ENCODE peak calls at places on chromosomes 6 and 20, in nine cellular contexts. Y, X, L, T, I, V, W, U and F are unnamed samples.
A peak's percentile ranks its signal among the peaks of the same experiment; 100 is the strongest.

GRCh38 chr6:119172813-119173212 is 94.3 kb upstream of the FAM184A start:
- DNase-seq in L (no peak), Y (no peak), I (no peak), V (no peak), T (no peak), X (no peak), W (no peak), U (no peak), F (no peak)

GRCh38 chr6:52636830-52637229 is 34.1 kb upstream of the TMEM14A start:
- DNase-seq in T (no peak), W (no peak), L (no peak), V (no peak), Y (no peak), X (no peak), I (no peak), U (no peak), F (no peak)

GRCh38 chr20:6663104-6663503 is 104.4 kb upstream of the BMP2 start:
- DNase-seq in L (no peak), I (no peak), T (no peak), U (no peak), X (no peak), Y (no peak), W (no peak), V (no peak), F (no peak)

GRCh38 chr20:50632701-50633100 is 58.6 kb downstream of the RIPOR3 start:
- DNase-seq in I (no peak), U (no peak), V (no peak), Y (no peak), T (no peak), X (no peak), L (no peak), W (no peak), F (no peak)

GRCh38 chr6:80771941-80772340 is 665.5 kb downstream of the BCKDHB start:
- DNase-seq in T (peak; percentile 31), X (no peak), U (no peak), Y (no peak), V (peak; percentile 49), I (no peak), L (no peak), W (no peak), F (no peak)

GRCh38 chr6:130134594-130134993 is 88.2 kb downstream of the SAMD3 start:
- DNase-seq in V (no peak), I (no peak), W (no peak), U (no peak), X (no peak), Y (no peak), L (no peak), T (no peak), F (no peak)

GRCh38 chr6:14932485-14933178 is 313.2 kb upstream of the JARID2 start:
- DNase-seq in Y (no peak), T (no peak), U (no peak), W (no peak), X (no peak), I (no peak), L (no peak), V (peak; percentile 23), F (peak; percentile 51)

GRCh38 chr6:8219352-8219943 is 117.1 kb upstream of the EEF1E1 start:
- DNase-seq in L (no peak), U (peak; percentile 21), I (no peak), X (no peak), W (no peak), Y (no peak), V (peak; percentile 54), T (no peak), F (no peak)

GRCh38 chr6:113358063-113358583 is 499.0 kb upstream of the MARCKS start:
- DNase-seq in U (no peak), V (no peak), Y (no peak), T (no peak), W (no peak), I (no peak), X (no peak), L (no peak), F (no peak)

GRCh38 chr20:49427751-49428518 is 54.5 kb downstream of the KCNB1 start:
- DNase-seq in Y (no peak), L (no peak), V (no peak), W (no peak), U (peak; percentile 59), X (no peak), I (no peak), T (no peak), F (no peak)

GRCh38 chr6:137271245-137272183 is 52.3 kb upstream of the IFNGR1 start:
- DNase-seq in W (no peak), V (peak; percentile 39), U (no peak), I (no peak), Y (no peak), T (no peak), X (no peak), L (no peak), F (peak; percentile 7)

GRCh38 chr6:27592481-27593199 is 119.7 kb upstream of the ZNF184 start:
- DNase-seq in T (peak; percentile 81), L (no peak), X (no peak), I (no peak), U (no peak), Y (no peak), W (peak; percentile 1), V (peak; percentile 72), F (no peak)

GRCh38 chr6:81331526-81331925 is 421.0 kb downstream of the TENT5A start:
- DNase-seq in X (no peak), U (no peak), I (no peak), L (no peak), Y (no peak), V (no peak), W (no peak), T (no peak), F (no peak)

GRCh38 chr6:73452107-73452461 is at the start of gene CGAS:
- DNase-seq in Y (peak; percentile 86), I (peak; percentile 93), V (no peak), U (peak; percentile 78), L (peak; percentile 76), W (peak; percentile 70), X (peak; percentile 92), T (no peak), F (no peak)

GRCh38 chr20:36273414-36274247 is 32.5 kb upstream of the DLGAP4 start:
- DNase-seq in X (peak; percentile 47), I (no peak), Y (no peak), U (no peak), W (no peak), L (no peak), V (no peak), T (no peak), F (peak; percentile 35)

GRCh38 chr6:7541175-7542064 is at the start of gene DSP:
- DNase-seq in U (peak; percentile 63), Y (peak; percentile 81), W (no peak), V (peak; percentile 61), T (peak; percentile 78), X (peak; percentile 75), L (peak; percentile 63), I (peak; percentile 82), F (no peak)

GRCh38 chr20:51410586-51411325 is 131.8 kb downstream of the NFATC2 start:
- DNase-seq in X (no peak), U (no peak), L (no peak), Y (no peak), I (no peak), W (no peak), V (no peak), T (no peak), F (no peak)

GRCh38 chr6:24902782-24903181 is 33.0 kb downstream of the RIPOR2 start:
- DNase-seq in V (no peak), W (no peak), X (no peak), U (no peak), I (no peak), T (no peak), Y (no peak), L (no peak), F (no peak)

GRCh38 chr20:17680128-17680835 is 1.8 kb downstream of the RRBP1 start:
- DNase-seq in L (peak; percentile 75), V (peak; percentile 20), Y (peak; percentile 84), T (no peak), U (peak; percentile 42), I (peak; percentile 86), X (peak; percentile 80), W (no peak), F (no peak)

GRCh38 chr6:162119349-162119748 is 608.2 kb downstream of the PRKN start:
- DNase-seq in I (peak; percentile 55), T (no peak), Y (no peak), X (no peak), U (peak; percentile 9), V (no peak), L (no peak), W (no peak), F (peak; percentile 4)

GRCh38 chr6:135008072-135008940 is 46.3 kb downstream of the HBS1L start:
- DNase-seq in I (no peak), U (no peak), X (no peak), T (no peak), W (no peak), V (no peak), L (no peak), Y (no peak), F (no peak)

GRCh38 chr6:29974901-29975560 is 32.7 kb downstream of the HLA-A start:
- DNase-seq in I (no peak), Y (no peak), T (peak; percentile 45), U (peak; percentile 42), V (no peak), W (no peak), L (no peak), X (no peak), F (no peak)
- H3K27ac ChIP-seq in I (no peak overlapping the region), Y (no peak overlapping the region), T (no peak overlapping the region), U (peak overlapping the region; percentile 43), V (no peak overlapping the region), W (no peak overlapping the region), L (peak overlapping the region; percentile 13), X (no peak overlapping the region), F (no peak overlapping the region)

DNA sequence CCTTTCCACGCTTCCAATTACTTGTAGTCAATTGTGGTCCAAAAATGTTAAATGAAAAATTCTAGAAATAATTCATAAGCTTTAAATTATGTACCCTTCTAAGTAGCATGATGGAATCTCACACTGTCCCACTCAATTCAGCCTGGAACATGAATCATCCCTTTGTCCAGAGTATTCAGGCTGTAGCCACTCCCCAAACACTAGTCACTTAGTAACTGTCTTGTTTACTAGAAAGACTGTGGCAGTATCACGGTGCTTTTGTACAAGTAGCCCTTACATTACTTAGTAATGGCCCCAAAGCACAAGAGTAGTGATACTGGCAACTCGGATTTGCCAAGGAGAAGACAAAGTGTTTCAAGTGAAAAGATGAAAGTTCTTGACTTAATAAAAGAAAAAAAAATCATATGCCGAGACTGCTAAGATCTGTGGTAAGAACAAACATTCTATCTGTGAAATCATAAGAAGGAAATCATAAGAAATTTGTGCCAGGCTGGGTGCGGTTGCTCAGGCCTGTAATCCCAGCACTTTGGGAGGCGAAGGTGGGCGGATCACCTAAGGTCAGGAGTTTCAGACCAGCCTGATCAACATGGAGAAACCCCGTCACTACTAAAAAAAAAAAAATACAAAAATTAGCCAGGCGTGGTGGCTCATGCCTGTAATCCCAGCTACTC is 168.5 kb upstream of the SIM1 start:
- DNase-seq in X (no peak), L (no peak), V (peak; percentile 5), T (no peak), Y (no peak), W (no peak), U (no peak), I (no peak), F (no peak)
- H3K27ac ChIP-seq in X (no peak overlapping the region), L (no peak overlapping the region), V (no peak overlapping the region), T (no peak overlapping the region), Y (peak overlapping the region; percentile 34), W (no peak overlapping the region), U (no peak overlapping the region), I (no peak overlapping the region), F (no peak overlapping the region)

GRCh38 chr6:34131326-34132081 is 14.4 kb downstream of the GRM4 start:
- DNase-seq in L (no peak), V (no peak), Y (no peak), X (no peak), U (no peak), W (no peak), I (no peak), T (peak; percentile 72), F (no peak)
- H3K27ac ChIP-seq in L (no peak overlapping the region), V (no peak overlapping the region), Y (no peak overlapping the region), X (no peak overlapping the region), U (no peak overlapping the region), W (no peak overlapping the region), I (no peak overlapping the region), T (peak overlapping the region; percentile 61), F (peak overlapping the region; percentile 58)

GRCh38 chr6:44396968-44397367 is 9.5 kb downstream of the CDC5L start:
- DNase-seq in L (no peak), I (no peak), U (no peak), T (no peak), X (no peak), Y (no peak), V (no peak), W (no peak), F (no peak)
- H3K27ac ChIP-seq in L (no peak overlapping the region), I (no peak overlapping the region), U (peak overlapping the region; percentile 58), T (no peak overlapping the region), X (no peak overlapping the region), Y (no peak overlapping the region), V (no peak overlapping the region), W (no peak overlapping the region), F (no peak overlapping the region)